ENCODE peak calls at places on chromosomes 5 and 9, in ten cellular contexts. A, Z, I, J, X, W, P, Y, C and H are unnamed samples.

GRCh38 chr9:69485466-69485865 is 160.5 kb downstream of the ENTREP1 start:
- DNase-seq in A (no peak), Z (no peak), I (no peak), J (no peak), X (no peak), W (no peak), P (no peak), Y (no peak), C (no peak), H (no peak)

GRCh38 chr5:138439537-138440225 is 824 bp downstream of the REEP2 start:
- DNase-seq in A (no peak), Z (no peak), I (no peak), J (no peak), X (no peak), W (no peak), P (no peak), Y (no peak), C (no peak), H (no peak)

GRCh38 chr9:129206921-129207320 is 28.9 kb upstream of the IER5L start:
- DNase-seq in A (no peak), Z (no peak), I (no peak), J (no peak), X (no peak), W (no peak), P (no peak), Y (no peak), C (peak), H (no peak)

GRCh38 chr9:121285835-121286687 is 18.1 kb downstream of the GSN start:
- DNase-seq in A (peak), Z (no peak), I (no peak), J (peak), X (peak), W (peak), P (no peak), Y (no peak), C (no peak), H (peak)

GRCh38 chr5:472076-472655 is 29.2 kb downstream of the EXOC3 start:
- DNase-seq in A (no peak), Z (peak), I (no peak), J (peak), X (peak), W (no peak), P (peak), Y (no peak), C (peak), H (no peak)

GRCh38 chr5:117077142-117077541 is 502.5 kb upstream of the SEMA6A start:
- DNase-seq in A (no peak), Z (no peak), I (no peak), J (no peak), X (peak), W (peak), P (peak), Y (no peak), C (no peak), H (no peak)

GRCh38 chr5:131164931-131165727 is at the start of gene HINT1:
- DNase-seq in A (peak), Z (peak), I (peak), J (peak), X (peak), W (peak), P (peak), Y (peak), C (peak), H (peak)

GRCh38 chr5:95664204-95664786 is 17.7 kb downstream of the RFESD start:
- DNase-seq in A (peak), Z (no peak), I (peak), J (peak), X (peak), W (peak), P (peak), Y (no peak), C (peak), H (peak)

GRCh38 chr9:122158202-122158601 is 1.4 kb downstream of the NDUFA8 start:
- DNase-seq in A (peak), Z (peak), I (peak), J (peak), X (peak), W (peak), P (peak), Y (no peak), C (peak), H (no peak)

GRCh38 chr5:14160116-14160515 is 17.0 kb downstream of the TRIO start:
- DNase-seq in A (no peak), Z (no peak), I (no peak), J (no peak), X (no peak), W (no peak), P (no peak), Y (no peak), C (no peak), H (no peak)

GRCh38 chr5:27130587-27130986 is 92.2 kb upstream of the CDH9 start:
- DNase-seq in A (peak), Z (no peak), I (no peak), J (peak), X (no peak), W (no peak), P (no peak), Y (no peak), C (no peak), H (no peak)

GRCh38 chr9:89799221-89799620 is 194.4 kb downstream of the GADD45G start:
- DNase-seq in A (no peak), Z (no peak), I (no peak), J (no peak), X (no peak), W (no peak), P (no peak), Y (no peak), C (no peak), H (no peak)

GRCh38 chr9:121289554-121290370 is 21.8 kb downstream of the GSN start:
- DNase-seq in A (no peak), Z (no peak), I (no peak), J (no peak), X (peak), W (peak), P (peak), Y (peak), C (peak), H (no peak)

GRCh38 chr5:91885291-91886265 is 502.5 kb upstream of the ARRDC3 start:
- DNase-seq in A (peak), Z (no peak), I (no peak), J (no peak), X (no peak), W (no peak), P (no peak), Y (no peak), C (no peak), H (no peak)

GRCh38 chr5:77937015-77937908 is 161.1 kb upstream of the TBCA start:
- DNase-seq in A (no peak), Z (no peak), I (no peak), J (no peak), X (no peak), W (peak), P (peak), Y (no peak), C (no peak), H (no peak)

GRCh38 chr5:39891376-39891775 is 466.6 kb upstream of the DAB2 start:
- DNase-seq in A (peak), Z (no peak), I (peak), J (peak), X (peak), W (no peak), P (no peak), Y (no peak), C (no peak), H (no peak)

GRCh38 chr5:113800686-113801085 is 287.2 kb downstream of the YTHDC2 start:
- DNase-seq in A (no peak), Z (no peak), I (no peak), J (no peak), X (no peak), W (no peak), P (no peak), Y (no peak), C (no peak), H (no peak)

GRCh38 chr9:135339378-135339973 is 140.1 kb upstream of the PPP1R26 start:
- DNase-seq in A (no peak), Z (no peak), I (no peak), J (no peak), X (no peak), W (no peak), P (no peak), Y (no peak), C (peak), H (no peak)

GRCh38 chr9:124280176-124280691 is 22.5 kb downstream of the NEK6 start:
- DNase-seq in A (peak), Z (no peak), I (peak), J (peak), X (peak), W (peak), P (no peak), Y (no peak), C (no peak), H (no peak)

GRCh38 chr5:134873494-134873893 is 677 bp upstream of the TXNDC15 start:
- DNase-seq in A (no peak), Z (peak), I (no peak), J (peak), X (peak), W (peak), P (peak), Y (no peak), C (peak), H (no peak)

GRCh38 chr5:17694922-17695321 is 60.7 kb downstream of the TAF11L14 start:
- DNase-seq in A (no peak), Z (no peak), I (no peak), J (no peak), X (no peak), W (no peak), P (no peak), Y (no peak), C (no peak), H (no peak)

GRCh38 chr5:120457839-120458507 is 6.1 kb upstream of the PRR16 start:
- DNase-seq in A (peak), Z (peak), I (peak), J (peak), X (peak), W (peak), P (peak), Y (peak), C (peak), H (no peak)

GRCh38 chr9:7374966-7375650 is 424.5 kb downstream of the DMAC1 start:
- DNase-seq in A (no peak), Z (no peak), I (no peak), J (no peak), X (no peak), W (no peak), P (no peak), Y (no peak), C (no peak), H (no peak)

GRCh38 chr5:83608122-83608521 is 112.5 kb downstream of the HAPLN1 start:
- DNase-seq in A (peak), Z (no peak), I (peak), J (peak), X (peak), W (peak), P (peak), Y (no peak), C (no peak), H (no peak)

GRCh38 chr9:94697972-94698581 is 28.4 kb upstream of the AOPEP start:
- DNase-seq in A (peak), Z (no peak), I (peak), J (peak), X (peak), W (no peak), P (no peak), Y (peak), C (no peak), H (no peak)

GRCh38 chr9:78038620-78039300 is 7.1 kb upstream of the GNAQ start:
- DNase-seq in A (no peak), Z (no peak), I (no peak), J (no peak), X (peak), W (peak), P (peak), Y (no peak), C (no peak), H (no peak)

GRCh38 chr5:143244000-143244736 is 159.3 kb downstream of the NR3C1 start:
- DNase-seq in A (peak), Z (no peak), I (peak), J (peak), X (peak), W (no peak), P (no peak), Y (peak), C (no peak), H (peak)

GRCh38 chr9:26685857-26686256 is 206.7 kb downstream of the CAAP1 start:
- DNase-seq in A (peak), Z (no peak), I (peak), J (no peak), X (peak), W (no peak), P (no peak), Y (no peak), C (no peak), H (no peak)

GRCh38 chr5:151509231-151509630 is 61.8 kb downstream of the SLC36A1 start:
- DNase-seq in A (peak), Z (no peak), I (peak), J (no peak), X (no peak), W (no peak), P (no peak), Y (no peak), C (no peak), H (no peak)

GRCh38 chr5:157820593-157821252 is 38.2 kb downstream of the CLINT1 start:
- DNase-seq in A (peak), Z (no peak), I (no peak), J (peak), X (peak), W (peak), P (peak), Y (no peak), C (peak), H (no peak)

GRCh38 chr5:73617510-73618279 is 8.3 kb upstream of the ARHGEF28 start:
- DNase-seq in A (peak), Z (no peak), I (no peak), J (peak), X (peak), W (no peak), P (no peak), Y (no peak), C (no peak), H (no peak)

GRCh38 chr9:19199012-19199411 is 31.5 kb upstream of the DENND4C start:
- DNase-seq in A (peak), Z (no peak), I (no peak), J (no peak), X (no peak), W (no peak), P (peak), Y (no peak), C (no peak), H (no peak)

GRCh38 chr5:177462021-177462670 is 11.3 kb downstream of the DBN1 start:
- DNase-seq in A (no peak), Z (no peak), I (no peak), J (no peak), X (no peak), W (peak), P (peak), Y (no peak), C (no peak), H (no peak)

GRCh38 chr5:53323943-53324642 is 156.3 kb upstream of the FST start:
- DNase-seq in A (peak), Z (no peak), I (peak), J (peak), X (no peak), W (no peak), P (no peak), Y (no peak), C (no peak), H (no peak)

GRCh38 chr9:107044872-107045271 is 181.9 kb downstream of the ZNF462 start:
- DNase-seq in A (no peak), Z (no peak), I (no peak), J (no peak), X (no peak), W (peak), P (peak), Y (no peak), C (no peak), H (no peak)

GRCh38 chr9:36101916-36102741 is 34.4 kb upstream of the GLIPR2 start:
- DNase-seq in A (peak), Z (no peak), I (peak), J (peak), X (peak), W (no peak), P (peak), Y (no peak), C (no peak), H (peak)

GRCh38 chr9:88953401-88954029 is 37.8 kb upstream of the S1PR3 start:
- DNase-seq in A (peak), Z (no peak), I (no peak), J (peak), X (peak), W (no peak), P (no peak), Y (no peak), C (no peak), H (no peak)